ENCODE peak calls at places on chromosomes 3 and 15, in five cellular contexts. I, R, C, F and X are unnamed samples.

GRCh38 chr3:183477801-183478456 is 49.5 kb upstream of the MCF2L2 start:
- DNase-seq in I (no peak), R (no peak), C (no peak), F (no peak), X (no peak)

GRCh38 chr3:183766745-183767606 is 58.4 kb downstream of the MAP6D1 start:
- DNase-seq in I (no peak), R (peak), C (peak), F (peak), X (peak)

GRCh38 chr15:38696120-38696727 is 131.6 kb upstream of the RASGRP1 start:
- DNase-seq in I (no peak), R (no peak), C (no peak), F (no peak), X (no peak)

GRCh38 chr3:189361103-189361835 is 189.5 kb downstream of the TPRG1 start:
- DNase-seq in I (no peak), R (no peak), C (no peak), F (no peak), X (no peak)

GRCh38 chr3:87503901-87504498 is 227.6 kb upstream of the POU1F1 start:
- DNase-seq in I (no peak), R (peak), C (peak), F (no peak), X (peak)

GRCh38 chr15:41115088-41115651 is 910 bp downstream of the INO80 start:
- DNase-seq in I (peak), R (peak), C (peak), F (no peak), X (peak)

GRCh38 chr15:57503911-57504598 is 87.6 kb upstream of the MYZAP start:
- DNase-seq in I (no peak), R (no peak), C (no peak), F (no peak), X (peak)

GRCh38 chr3:120839120-120839519 is 68.9 kb upstream of the STXBP5L start:
- DNase-seq in I (no peak), R (no peak), C (no peak), F (no peak), X (no peak)

GRCh38 chr3:1515842-1516241 is 423.0 kb downstream of the CNTN6 start:
- DNase-seq in I (no peak), R (no peak), C (no peak), F (no peak), X (peak)

GRCh38 chr3:120450261-120450913 is 405 bp downstream of the FSTL1 start:
- DNase-seq in I (no peak), R (no peak), C (no peak), F (peak), X (no peak)

GRCh38 chr3:187066228-187066995 is 72.9 kb downstream of the RPL39L start:
- DNase-seq in I (no peak), R (peak), C (peak), F (peak), X (peak)

GRCh38 chr15:55897560-55898336 is 95.7 kb downstream of the NEDD4 start:
- DNase-seq in I (no peak), R (peak), C (peak), F (peak), X (peak)

GRCh38 chr3:82875401-82875800 is 1114.0 kb upstream of the GBE1 start:
- DNase-seq in I (no peak), R (no peak), C (no peak), F (no peak), X (no peak)

GRCh38 chr15:35630570-35630969 is 84.6 kb upstream of the DPH6 start:
- DNase-seq in I (no peak), R (peak), C (no peak), F (no peak), X (no peak)

GRCh38 chr3:66744521-66744920 is 243.7 kb upstream of the LRIG1 start:
- DNase-seq in I (no peak), R (no peak), C (no peak), F (no peak), X (no peak)

GRCh38 chr15:56813995-56814394 is 80.7 kb upstream of the ZNF280D start:
- DNase-seq in I (no peak), R (no peak), C (no peak), F (no peak), X (no peak)

GRCh38 chr3:14235003-14235876 is 56.6 kb downstream of the LSM3 start:
- DNase-seq in I (no peak), R (no peak), C (no peak), F (no peak), X (no peak)

GRCh38 chr3:196969001-196969659 is 497 bp upstream of the PIGZ start:
- DNase-seq in I (no peak), R (no peak), C (peak), F (no peak), X (peak)

GRCh38 chr3:190718691-190719090 is 143.8 kb downstream of the GMNC start:
- DNase-seq in I (no peak), R (no peak), C (no peak), F (no peak), X (no peak)

GRCh38 chr15:74830868-74831267 is 4.4 kb downstream of the CPLX3 start:
- DNase-seq in I (no peak), R (no peak), C (no peak), F (no peak), X (no peak)

GRCh38 chr3:144521131-144521530 is 549.5 kb downstream of the DIPK2A start:
- DNase-seq in I (no peak), R (no peak), C (no peak), F (no peak), X (no peak)

GRCh38 chr3:49998326-49998725 is 58.4 kb downstream of the RBM6 start:
- DNase-seq in I (no peak), R (no peak), C (no peak), F (no peak), X (no peak)

GRCh38 chr3:193029800-193030199 is 112.1 kb upstream of the MB21D2 start:
- DNase-seq in I (no peak), R (no peak), C (no peak), F (no peak), X (no peak)

GRCh38 chr15:40354408-40355171 is 3.4 kb upstream of the DISP2 start:
- DNase-seq in I (no peak), R (no peak), C (peak), F (peak), X (peak)

GRCh38 chr3:53862241-53862640 is 15.9 kb downstream of the IL17RB start:
- DNase-seq in I (no peak), R (no peak), C (no peak), F (no peak), X (no peak)

GRCh38 chr3:126752303-126753190 is 48.5 kb downstream of the CHCHD6 start:
- DNase-seq in I (peak), R (peak), C (peak), F (peak), X (peak)

GRCh38 chr3:82939491-82940097 is 1178.1 kb upstream of the GBE1 start:
- DNase-seq in I (no peak), R (no peak), C (no peak), F (no peak), X (no peak)

GRCh38 chr15:79942656-79943481 is 28.1 kb downstream of the BCL2A1 start:
- DNase-seq in I (no peak), R (no peak), C (no peak), F (no peak), X (no peak)

GRCh38 chr3:69328103-69328755 is 57.7 kb downstream of the FRMD4B start:
- DNase-seq in I (no peak), R (no peak), C (no peak), F (no peak), X (no peak)

GRCh38 chr15:90126022-90126421 is 23.8 kb upstream of the IDH2 start:
- DNase-seq in I (no peak), R (peak), C (no peak), F (no peak), X (no peak)

GRCh38 chr3:125256675-125257074 is 44.1 kb upstream of the SLC12A8 start:
- DNase-seq in I (no peak), R (no peak), C (no peak), F (no peak), X (no peak)

GRCh38 chr3:167653155-167653554 is 587 bp downstream of the WDR49 start:
- DNase-seq in I (no peak), R (no peak), C (no peak), F (no peak), X (no peak)

GRCh38 chr3:66572938-66573710 is 72.3 kb upstream of the LRIG1 start:
- DNase-seq in I (no peak), R (peak), C (peak), F (peak), X (peak)

GRCh38 chr15:45634442-45635190 is at the start of gene SQOR:
- DNase-seq in I (peak), R (peak), C (peak), F (peak), X (peak)
- TF ChIP-seq SIN3A in I (peak), R (peak), C (no peak), F (no peak), X (no peak)

DNA sequence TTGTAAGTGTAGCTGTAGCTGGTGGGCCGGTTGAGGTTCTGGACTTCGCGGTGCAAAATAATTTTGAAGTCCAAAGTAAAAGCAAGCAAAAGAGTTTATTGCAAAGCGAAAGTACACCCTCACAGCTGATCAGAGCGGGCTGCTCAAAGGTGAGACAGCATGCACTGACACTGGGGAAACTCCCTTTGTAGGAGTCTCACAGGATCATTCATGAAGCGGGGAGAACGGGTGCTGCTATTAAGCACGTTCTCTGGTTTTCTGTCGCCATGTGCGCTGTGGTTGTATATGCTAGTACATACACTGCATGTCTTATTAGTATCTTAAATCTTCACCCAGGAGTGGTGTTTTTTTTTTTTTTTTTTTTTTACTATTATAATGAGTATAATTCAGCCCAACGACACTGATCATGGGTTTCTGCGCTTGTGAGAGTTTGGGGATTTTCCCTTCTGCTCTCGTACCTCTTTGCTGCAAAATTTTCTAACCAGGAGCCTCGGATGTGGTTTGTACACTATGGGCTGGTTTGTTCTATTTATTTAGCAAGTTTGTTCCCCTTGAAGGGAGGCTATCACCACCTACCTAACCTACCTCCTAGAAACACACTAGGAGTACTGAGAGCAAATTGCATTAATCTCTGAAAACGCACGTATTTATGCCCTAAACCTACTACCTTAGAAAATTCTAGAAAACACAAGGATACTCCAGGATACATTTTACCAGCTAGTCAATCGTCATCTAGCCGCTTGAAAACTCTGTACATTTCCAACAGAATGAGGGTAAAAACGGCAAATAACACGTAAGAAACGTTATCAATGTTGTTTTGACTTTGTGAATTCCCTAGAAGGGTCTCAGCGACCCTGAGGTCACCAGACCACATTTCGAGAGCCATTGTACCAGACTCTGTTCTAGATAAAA is 1.3 kb upstream of the AP4E1 start:
- DNase-seq in I (peak), R (peak), C (peak), F (no peak), X (peak)
- TF ChIP-seq GABPA in I (no peak), R (no peak), C (no peak), F (no peak), X (no peak)

GRCh38 chr3:139574026-139574947 is 34.7 kb upstream of the RBP1 start:
- DNase-seq in I (no peak), R (no peak), C (no peak), F (no peak), X (peak)
- TF ChIP-seq SIN3A in I (no peak), R (no peak), C (no peak), F (no peak), X (no peak)

GRCh38 chr3:157793745-157794144 is 290.5 kb upstream of the VEPH1 start:
- DNase-seq in I (no peak), R (no peak), C (no peak), F (no peak), X (peak)
- TF ChIP-seq GABPA in I (no peak), R (no peak), C (no peak), F (no peak), X (no peak)

DNA sequence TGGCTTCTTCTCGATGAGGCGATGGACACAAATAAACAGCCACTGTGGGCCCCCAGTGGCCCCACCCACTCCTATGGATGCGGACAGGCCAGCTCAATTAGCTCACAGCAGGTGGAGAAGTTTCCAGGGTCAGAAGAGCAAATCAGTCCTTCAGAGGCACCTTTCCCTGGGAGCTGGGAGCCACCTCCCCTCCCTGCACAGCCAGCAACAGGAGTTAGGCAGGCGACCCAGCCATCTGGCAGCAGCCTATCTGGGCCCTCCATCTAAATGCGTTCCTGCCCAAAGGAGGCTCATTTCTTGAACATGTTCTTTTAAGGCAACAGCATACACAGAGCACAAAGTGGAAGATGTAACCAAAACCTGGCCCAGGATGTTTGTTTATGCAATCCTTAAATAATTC is 211.9 kb upstream of the ARRDC4 start:
- DNase-seq in I (no peak), R (no peak), C (no peak), F (no peak), X (peak)
- TF ChIP-seq SIN3A in I (no peak), R (no peak), C (no peak), F (no peak), X (no peak)

DNA sequence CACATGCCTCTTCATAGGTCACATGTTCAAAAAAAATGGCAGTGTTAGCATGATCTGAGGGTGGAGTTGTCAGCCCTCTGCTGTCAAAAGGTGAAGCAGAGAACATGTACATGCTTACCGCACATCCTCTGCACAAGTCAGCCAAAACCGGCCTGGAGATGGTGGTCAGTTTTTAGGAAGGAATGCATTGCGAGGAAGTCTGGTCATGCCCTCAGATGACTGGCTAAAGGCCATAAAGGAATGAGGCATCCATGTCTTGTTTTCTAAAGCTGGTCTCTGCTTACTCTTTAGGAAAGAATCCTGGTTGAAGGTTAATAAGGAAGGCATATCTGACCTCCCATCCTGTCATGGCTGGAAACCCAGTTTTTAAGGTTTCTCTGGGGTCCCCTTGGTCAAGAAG is 292.0 kb upstream of the CCDC54 start:
- DNase-seq in I (no peak), R (no peak), C (no peak), F (no peak), X (no peak)
- TF ChIP-seq GABPA in I (no peak), R (no peak), C (no peak), F (no peak), X (no peak)

DNA sequence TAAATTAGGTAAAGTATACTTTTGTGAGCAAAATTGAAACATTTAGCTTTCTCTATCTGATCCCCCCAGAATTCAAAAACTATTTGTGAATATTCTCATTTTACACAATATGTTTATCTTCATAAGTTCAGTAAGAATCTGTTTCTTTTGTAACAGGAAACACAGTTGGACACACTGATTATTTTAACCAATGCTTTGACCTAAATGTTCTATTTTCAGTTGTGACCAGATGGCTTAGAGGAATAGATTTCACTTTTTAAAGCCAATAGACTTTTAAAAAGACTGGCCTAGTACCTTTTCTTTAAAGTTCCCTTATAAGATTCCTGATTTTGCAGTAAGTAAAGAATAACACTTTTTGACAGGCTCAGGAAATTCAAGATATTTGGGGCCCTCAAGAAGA is 74.0 kb upstream of the STRIT1 start:
- DNase-seq in I (no peak), R (no peak), C (no peak), F (no peak), X (no peak)
- TF ChIP-seq SIN3A in I (no peak), R (no peak), C (no peak), F (no peak), X (no peak)

GRCh38 chr15:78347586-78348543 is 7.7 kb downstream of the CRABP1 start:
- DNase-seq in I (no peak), R (no peak), C (no peak), F (no peak), X (no peak)
- TF ChIP-seq GABPA in I (no peak), R (no peak), C (no peak), F (no peak), X (no peak)

GRCh38 chr15:100112061-100112420 is 229.7 kb downstream of the ADAMTS17 start:
- DNase-seq in I (no peak), R (no peak), C (no peak), F (no peak), X (no peak)
- TF ChIP-seq SIN3A in I (no peak), R (no peak), C (no peak), F (no peak), X (no peak)

GRCh38 chr3:71241981-71242552 is 341.5 kb downstream of the FOXP1 start:
- DNase-seq in I (no peak), R (no peak), C (no peak), F (no peak), X (no peak)

GRCh38 chr3:71243230-71243629 is 340.3 kb downstream of the FOXP1 start:
- DNase-seq in I (no peak), R (no peak), C (no peak), F (no peak), X (no peak)

GRCh38 chr3:71238267-71238985 is 345.1 kb downstream of the FOXP1 start:
- DNase-seq in I (no peak), R (no peak), C (no peak), F (no peak), X (no peak)

GRCh38 chr3:71237661-71238060 is 345.9 kb downstream of the FOXP1 start:
- DNase-seq in I (no peak), R (no peak), C (no peak), F (no peak), X (no peak)

GRCh38 chr3:71240035-71240434 is 343.5 kb downstream of the FOXP1 start:
- DNase-seq in I (no peak), R (no peak), C (no peak), F (no peak), X (no peak)
- TF ChIP-seq GABPA in I (no peak), R (no peak), C (no peak), F (no peak), X (no peak)